ENCODE peak calls at places on chromosomes 11 and 22, in nine cellular contexts. E is IMR-90, P is Calu3, Q is lung, A is HFF-Myc, N is GM12865, O is choroid plexus epithelial cell, S is neural crest cell, G is PC-9. J is an unnamed sample.

GRCh38 chr11:129769059-129769458 is 46.6 kb upstream of the TMEM45B start:
- DNase-seq in E (no peak), P (no peak), Q (no peak), A (no peak), N (no peak), O (no peak), S (no peak), G (no peak), J (no peak)

GRCh38 chr11:135074397-135074998 is 662.5 kb upstream of the B3GAT1 start:
- DNase-seq in E (no peak), P (no peak), Q (no peak), A (no peak), N (no peak), O (peak), S (no peak), G (no peak), J (no peak)

GRCh38 chr11:113550179-113550578 is 75.0 kb upstream of the DRD2 start:
- DNase-seq in E (no peak), P (no peak), Q (no peak), A (no peak), N (no peak), O (no peak), S (no peak), G (no peak), J (no peak)

GRCh38 chr11:31487848-31488247 is 21.6 kb downstream of the IMMP1L start:
- DNase-seq in E (peak), P (peak), Q (no peak), A (peak), N (peak), O (peak), S (peak), G (no peak), J (no peak)

GRCh38 chr11:70251583-70252285 is 18.8 kb upstream of the PPFIA1 start:
- DNase-seq in E (no peak), P (no peak), Q (no peak), A (no peak), N (no peak), O (no peak), S (no peak), G (peak), J (no peak)

GRCh38 chr11:15128621-15129020 is 13.9 kb downstream of the INSC start:
- DNase-seq in E (no peak), P (no peak), Q (no peak), A (no peak), N (no peak), O (no peak), S (no peak), G (no peak), J (no peak)

GRCh38 chr22:29128891-29129643 is 56.2 kb downstream of the KREMEN1 start:
- DNase-seq in E (peak), P (no peak), Q (no peak), A (no peak), N (no peak), O (peak), S (no peak), G (no peak), J (no peak)

GRCh38 chr11:78633516-78634310 is 59.0 kb upstream of the NARS2 start:
- DNase-seq in E (no peak), P (no peak), Q (no peak), A (no peak), N (no peak), O (no peak), S (no peak), G (no peak), J (no peak)

DNA sequence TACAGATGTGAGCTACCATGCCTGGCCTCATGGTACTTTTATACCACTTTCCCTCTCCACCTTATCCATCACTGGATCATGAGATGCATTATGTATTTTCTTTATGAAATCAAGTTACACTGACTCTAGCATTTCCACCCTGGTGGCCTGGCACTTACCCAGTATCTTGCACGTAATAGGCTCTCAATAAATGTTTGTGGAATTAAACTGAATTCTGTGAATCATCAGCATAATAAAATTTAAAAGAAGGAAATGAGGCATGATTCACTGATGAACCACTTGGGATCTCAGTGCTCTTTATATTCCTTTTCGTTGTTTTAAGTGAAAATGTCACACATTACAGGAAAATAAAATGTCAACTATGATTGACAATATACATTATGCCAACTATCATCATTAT is 25.1 kb downstream of the ADM start:
- DNase-seq in E (peak), P (no peak), Q (no peak), A (no peak), N (no peak), O (peak), S (no peak), G (no peak), J (peak)
- TF ChIP-seq CTCF in E (no peak), P (no peak), Q (no peak), A (no peak), N (no peak), O (no peak), S (no peak), G (no peak), J (no peak)

GRCh38 chr11:127136438-127136837 is 135.9 kb upstream of the KIRREL3 start:
- DNase-seq in E (no peak), P (no peak), Q (no peak), A (no peak), N (no peak), O (no peak), S (no peak), G (no peak), J (no peak)
- TF ChIP-seq CTCF in E (no peak), P (no peak), Q (no peak), A (peak), N (peak), O (no peak), S (no peak), G (peak), J (no peak)

DNA sequence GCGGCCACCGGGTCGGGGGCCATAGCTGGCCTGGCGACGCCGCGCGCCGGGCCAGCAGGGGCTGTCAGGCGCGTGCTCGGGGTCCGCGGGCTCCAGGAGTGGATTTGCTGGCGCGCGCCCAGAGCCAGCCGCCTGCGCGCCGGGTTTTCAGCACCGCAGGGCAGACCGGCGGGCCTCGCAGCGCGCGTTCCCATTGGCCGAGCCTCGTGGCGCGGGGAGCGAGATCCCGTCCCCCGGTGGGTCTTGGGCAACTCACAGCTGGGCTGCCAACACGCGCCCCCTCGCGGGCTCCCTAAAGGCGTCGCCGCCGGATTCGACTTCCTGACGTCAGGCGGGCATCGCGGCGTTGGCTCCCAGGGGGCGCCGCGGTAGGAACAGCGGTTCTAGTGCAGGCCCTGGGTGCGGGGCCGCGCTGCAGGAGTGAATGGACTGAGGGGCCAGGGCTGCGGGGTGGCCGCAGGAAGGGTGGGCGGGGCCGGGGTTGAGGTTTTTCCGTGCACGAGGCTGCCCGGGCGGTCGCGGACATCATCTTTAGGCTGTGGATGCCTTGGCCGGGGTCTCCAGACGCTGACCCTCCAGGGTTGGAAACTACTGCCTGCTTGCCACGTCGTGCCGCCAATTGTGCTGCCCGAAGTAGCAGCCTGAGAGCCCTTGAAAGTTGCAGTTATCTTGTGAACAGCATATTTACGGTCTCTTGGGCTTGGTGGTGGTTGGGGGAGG is at the start of gene FADS1:
- DNase-seq in E (peak), P (peak), Q (peak), A (no peak), N (peak), O (peak), S (peak), G (peak), J (peak)
- TF ChIP-seq CTCF in E (peak), P (peak), Q (peak), A (peak), N (peak), O (peak), S (peak), G (peak), J (peak)

GRCh38 chr11:27720277-27720830 is 20.1 kb upstream of the BDNF start:
- DNase-seq in E (peak), P (peak), Q (no peak), A (no peak), N (peak), O (peak), S (peak), G (peak), J (no peak)
- TF ChIP-seq CTCF in E (peak), P (no peak), Q (no peak), A (peak), N (no peak), O (peak), S (peak), G (no peak), J (peak)

GRCh38 chr11:47881145-47881544 is 33.0 kb upstream of the NUP160 start:
- DNase-seq in E (no peak), P (no peak), Q (peak), A (no peak), N (no peak), O (no peak), S (no peak), G (no peak), J (no peak)

GRCh38 chr11:47889714-47890441 is 41.7 kb upstream of the NUP160 start:
- DNase-seq in E (no peak), P (no peak), Q (no peak), A (no peak), N (no peak), O (no peak), S (no peak), G (no peak), J (no peak)

GRCh38 chr11:47887910-47888569 is 39.9 kb upstream of the NUP160 start:
- DNase-seq in E (no peak), P (no peak), Q (no peak), A (no peak), N (no peak), O (no peak), S (no peak), G (no peak), J (no peak)

GRCh38 chr11:47891886-47892285 is 43.7 kb upstream of the NUP160 start:
- DNase-seq in E (no peak), P (no peak), Q (no peak), A (peak), N (no peak), O (no peak), S (no peak), G (no peak), J (no peak)

DNA sequence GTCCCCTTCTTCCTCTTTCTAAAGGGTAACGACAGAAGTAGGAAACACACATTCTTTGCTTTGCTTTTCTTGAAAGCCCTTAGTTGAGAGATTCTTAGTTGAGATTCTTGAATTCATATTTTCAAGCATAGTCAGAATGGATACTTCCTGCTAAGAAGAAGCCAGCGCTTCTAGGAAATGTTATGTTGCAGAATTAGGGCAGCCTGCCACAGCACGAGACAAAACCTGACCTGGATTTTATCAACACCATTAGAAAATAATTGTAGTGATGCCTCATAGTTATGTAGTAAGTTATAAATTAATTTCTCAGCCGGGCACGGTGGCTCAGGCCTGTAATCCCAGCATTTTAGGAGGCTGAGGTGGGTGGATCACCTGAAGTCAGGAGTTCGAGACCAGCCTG is 37.9 kb upstream of the NUP160 start:
- DNase-seq in E (peak), P (no peak), Q (peak), A (no peak), N (no peak), O (peak), S (no peak), G (peak), J (peak)
- TF ChIP-seq CTCF in E (no peak), P (no peak), Q (no peak), A (no peak), N (no peak), O (no peak), S (no peak), G (no peak), J (no peak)

GRCh38 chr22:30246962-30247376 is 410 bp upstream of the LIF start:
- DNase-seq in E (no peak), P (peak), Q (no peak), A (no peak), N (no peak), O (no peak), S (no peak), G (no peak), J (no peak)
- TF ChIP-seq CTCF in E (no peak), P (no peak), Q (no peak), A (no peak), N (no peak), O (peak), S (no peak), G (no peak), J (peak)

GRCh38 chr22:37569009-37569920 is 9.0 kb downstream of the CDC42EP1 start:
- DNase-seq in E (no peak), P (peak), Q (peak), A (no peak), N (no peak), O (no peak), S (no peak), G (peak), J (no peak)

GRCh38 chr22:37569921-37570660 is 9.8 kb downstream of the LGALS2 start:
- DNase-seq in E (no peak), P (peak), Q (no peak), A (no peak), N (no peak), O (no peak), S (no peak), G (peak), J (no peak)

GRCh38 chr22:37571992-37572373 is 7.9 kb downstream of the LGALS2 start:
- DNase-seq in E (no peak), P (no peak), Q (no peak), A (no peak), N (no peak), O (no peak), S (no peak), G (no peak), J (no peak)

GRCh38 chr22:37570661-37570976 is 9.3 kb downstream of the LGALS2 start:
- DNase-seq in E (no peak), P (no peak), Q (no peak), A (no peak), N (no peak), O (no peak), S (no peak), G (no peak), J (no peak)

DNA sequence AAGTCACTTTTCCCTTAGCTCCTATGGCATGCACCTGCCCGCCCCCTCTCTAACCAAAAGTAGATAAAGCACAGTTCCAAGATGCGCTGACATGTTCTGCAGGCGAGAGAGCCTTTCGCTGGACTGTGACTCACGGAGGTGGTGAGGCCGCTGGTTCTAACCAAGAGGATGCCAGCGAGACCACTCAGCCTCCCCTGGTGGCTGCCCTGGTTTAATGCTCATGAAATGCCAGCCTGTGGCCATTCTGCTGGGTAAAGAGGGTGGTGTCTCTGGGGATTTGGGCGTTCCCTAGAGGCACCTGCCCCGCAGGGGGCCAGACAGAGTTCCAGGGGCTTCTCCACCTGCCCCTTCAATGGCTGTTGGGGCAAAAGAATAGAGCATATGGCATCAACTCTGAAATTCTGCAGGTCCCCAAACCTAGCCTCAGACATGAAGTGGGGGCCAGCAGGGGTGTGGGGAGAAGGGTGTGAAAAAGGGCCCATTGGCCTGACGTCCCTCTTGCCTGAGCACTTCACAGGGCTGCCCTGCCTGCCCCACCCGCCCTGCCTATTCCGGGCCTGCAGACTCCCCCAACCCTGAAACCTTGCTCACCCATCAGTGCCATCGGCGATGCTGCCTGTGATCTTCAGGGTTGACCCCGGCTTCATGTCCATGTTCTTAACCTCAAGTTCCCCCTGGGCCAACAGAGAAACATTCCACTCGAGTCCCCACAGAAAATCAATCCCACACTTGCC is 8.5 kb downstream of the LGALS2 start:
- DNase-seq in E (peak), P (peak), Q (no peak), A (no peak), N (no peak), O (no peak), S (no peak), G (peak), J (no peak)
- TF ChIP-seq CTCF in E (peak), P (peak), Q (no peak), A (peak), N (no peak), O (peak), S (no peak), G (peak), J (peak)